ENCODE peak calls at places on chromosomes 7 and 10, in five cellular contexts. One of them, this sample, is unnamed.

GRCh38 chr10:50552308-50552707 is 71.4 kb downstream of the SGMS1 start:
- DNase-seq in testis: no peak
- DNase-seq in neuronal stem cell: no peak
- DNase-seq in endodermal cell: no peak
- DNase-seq in lung: no peak
- DNase-seq in this sample: no peak

GRCh38 chr10:132591166-132591971 is 53.8 kb downstream of the INPP5A start:
- DNase-seq in neuronal stem cell: no peak
- DNase-seq in testis: no peak
- DNase-seq in endodermal cell: peak; percentile 83
- DNase-seq in lung: no peak
- DNase-seq in this sample: peak; percentile 80

GRCh38 chr7:56040691-56041090 is 10.6 kb downstream of the PSPH start:
- DNase-seq in endodermal cell: no peak
- DNase-seq in testis: no peak
- DNase-seq in neuronal stem cell: no peak
- DNase-seq in lung: no peak
- DNase-seq in this sample: no peak

GRCh38 chr7:38027884-38028455 is 107.5 kb downstream of the EPDR1 start:
- DNase-seq in lung: no peak
- DNase-seq in testis: no peak
- DNase-seq in neuronal stem cell: no peak
- DNase-seq in endodermal cell: no peak
- DNase-seq in this sample: no peak

GRCh38 chr7:114922652-114923402 is 933 bp downstream of the MDFIC start:
- DNase-seq in neuronal stem cell: no peak
- DNase-seq in lung: peak; percentile 59
- DNase-seq in endodermal cell: peak; percentile 68
- DNase-seq in testis: peak; percentile 45
- DNase-seq in this sample: peak; percentile 32

GRCh38 chr7:48052748-48053147 is 17.4 kb downstream of the C7orf57 start:
- DNase-seq in lung: no peak
- DNase-seq in testis: no peak
- DNase-seq in neuronal stem cell: no peak
- DNase-seq in endodermal cell: no peak
- DNase-seq in this sample: no peak

GRCh38 chr10:49174261-49174925 is 13.8 kb downstream of the TMEM273 start:
- DNase-seq in testis: no peak
- DNase-seq in endodermal cell: no peak
- DNase-seq in lung: no peak
- DNase-seq in neuronal stem cell: no peak
- DNase-seq in this sample: no peak

GRCh38 chr10:34740321-34740720 is 74.8 kb downstream of the PARD3 start:
- DNase-seq in testis: no peak
- DNase-seq in lung: no peak
- DNase-seq in endodermal cell: no peak
- DNase-seq in neuronal stem cell: no peak
- DNase-seq in this sample: no peak

GRCh38 chr10:29618341-29619171 is 16.2 kb downstream of the SVIL start:
- DNase-seq in neuronal stem cell: no peak
- DNase-seq in endodermal cell: peak; percentile 70
- DNase-seq in lung: peak; percentile 74
- DNase-seq in testis: no peak
- DNase-seq in this sample: peak; percentile 42

GRCh38 chr10:588246-589165 is 101.0 kb downstream of the DIP2C start:
- DNase-seq in testis: no peak
- DNase-seq in neuronal stem cell: no peak
- DNase-seq in lung: no peak
- DNase-seq in endodermal cell: no peak
- DNase-seq in this sample: no peak

GRCh38 chr10:75043256-75044121 is 68.0 kb upstream of the SAMD8 start:
- DNase-seq in neuronal stem cell: no peak
- DNase-seq in lung: no peak
- DNase-seq in endodermal cell: peak; percentile 94
- DNase-seq in testis: peak; percentile 74
- DNase-seq in this sample: no peak

GRCh38 chr10:15540729-15541128 is 169.6 kb upstream of the FAM171A1 start:
- DNase-seq in lung: no peak
- DNase-seq in testis: no peak
- DNase-seq in endodermal cell: peak; percentile 70
- DNase-seq in neuronal stem cell: no peak
- DNase-seq in this sample: no peak

GRCh38 chr10:15545266-15545665 is 174.2 kb upstream of the FAM171A1 start:
- DNase-seq in testis: no peak
- DNase-seq in neuronal stem cell: no peak
- DNase-seq in endodermal cell: no peak
- DNase-seq in lung: no peak
- DNase-seq in this sample: no peak

GRCh38 chr10:15541376-15541775 is 170.3 kb upstream of the FAM171A1 start:
- DNase-seq in testis: no peak
- DNase-seq in lung: no peak
- DNase-seq in neuronal stem cell: no peak
- DNase-seq in endodermal cell: no peak
- DNase-seq in this sample: no peak

GRCh38 chr10:15543994-15544393 is 172.9 kb upstream of the FAM171A1 start:
- DNase-seq in testis: no peak
- DNase-seq in neuronal stem cell: no peak
- DNase-seq in lung: no peak
- DNase-seq in endodermal cell: no peak
- DNase-seq in this sample: no peak

DNA sequence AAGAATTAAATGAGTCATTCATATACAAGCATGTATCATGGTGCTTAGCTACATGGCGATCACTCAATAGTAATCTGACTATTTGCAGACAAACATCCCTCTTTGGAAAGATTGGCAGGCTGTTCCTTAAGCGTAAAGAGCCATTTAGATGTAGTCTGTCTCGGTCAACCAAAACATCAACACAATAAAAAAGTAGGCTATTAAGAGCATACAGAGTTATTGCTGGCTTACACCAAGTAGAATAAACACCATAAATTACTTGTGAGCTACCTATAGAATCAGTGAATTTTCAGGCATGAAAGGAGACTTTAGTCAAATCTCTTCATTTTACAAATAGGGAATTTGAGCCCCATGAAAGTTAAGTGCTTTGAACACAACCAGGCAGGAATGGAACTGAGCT is 171.7 kb upstream of the FAM171A1 start:
- DNase-seq in neuronal stem cell: no peak
- DNase-seq in lung: no peak
- DNase-seq in endodermal cell: no peak
- DNase-seq in testis: no peak
- DNase-seq in this sample: no peak
- H3K9me3 ChIP-seq in neuronal stem cell: no peaks in the 10 kb centered on the region
- H3K9me3 ChIP-seq in lung: peaks cover 9% of the 10 kb centered on the region
- H3K9me3 ChIP-seq in endodermal cell: peaks cover 4% of the 10 kb centered on the region
- H3K9me3 ChIP-seq in testis: no peaks in the 10 kb centered on the region
- H3K9me3 ChIP-seq in this sample: no peaks in the 10 kb centered on the region

DNA sequence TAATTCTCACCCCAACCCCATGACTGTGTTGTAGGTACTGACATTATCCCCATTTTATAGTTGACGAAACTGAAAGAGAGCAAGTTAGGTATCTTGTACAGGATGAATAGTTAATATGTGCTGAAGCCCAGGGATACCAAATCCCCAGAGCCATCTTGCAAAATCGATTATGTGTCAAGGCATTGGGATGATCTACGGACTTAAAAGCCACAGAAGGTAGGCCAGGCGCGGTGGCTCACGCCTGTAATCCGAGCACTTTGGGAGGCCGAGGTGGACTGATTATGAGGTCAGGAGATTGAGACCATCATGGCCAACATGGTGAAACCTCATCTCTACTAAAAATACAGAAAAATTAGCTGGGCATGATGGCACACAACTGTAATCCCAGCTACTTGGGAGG is 242.4 kb upstream of the RHOBTB1 start:
- DNase-seq in lung: no peak
- DNase-seq in neuronal stem cell: no peak
- DNase-seq in endodermal cell: no peak
- DNase-seq in testis: no peak
- DNase-seq in this sample: no peak
- H3K4me1 ChIP-seq in lung: no peaks in the 10 kb centered on the region
- H3K4me1 ChIP-seq in neuronal stem cell: no peaks in the 10 kb centered on the region
- H3K4me1 ChIP-seq in endodermal cell: no peaks in the 10 kb centered on the region
- H3K4me1 ChIP-seq in testis: no peaks in the 10 kb centered on the region
- H3K4me1 ChIP-seq in this sample: peaks cover 31% of the 10 kb centered on the region

GRCh38 chr10:114258274-114258840 is 19.3 kb downstream of the VWA2 start:
- DNase-seq in testis: no peak
- DNase-seq in endodermal cell: no peak
- DNase-seq in neuronal stem cell: no peak
- DNase-seq in lung: no peak
- DNase-seq in this sample: no peak
- H3K4me3 ChIP-seq in testis: no peak overlapping the region
- H3K4me3 ChIP-seq in endodermal cell: no peak overlapping the region
- H3K4me3 ChIP-seq in neuronal stem cell: no peak overlapping the region
- H3K4me3 ChIP-seq in lung: no peak overlapping the region
- H3K4me3 ChIP-seq in this sample: no peak overlapping the region

GRCh38 chr7:158023157-158023556 is 564.5 kb downstream of the PTPRN2 start:
- DNase-seq in testis: no peak
- DNase-seq in endodermal cell: peak; percentile 13
- DNase-seq in lung: no peak
- DNase-seq in neuronal stem cell: no peak
- DNase-seq in this sample: no peak

GRCh38 chr7:158022601-158023000 is 565.0 kb downstream of the PTPRN2 start:
- DNase-seq in testis: no peak
- DNase-seq in endodermal cell: peak; percentile 26
- DNase-seq in neuronal stem cell: no peak
- DNase-seq in lung: no peak
- DNase-seq in this sample: no peak

GRCh38 chr7:158024881-158025280 is 562.7 kb downstream of the PTPRN2 start:
- DNase-seq in neuronal stem cell: no peak
- DNase-seq in endodermal cell: peak; percentile 4
- DNase-seq in lung: no peak
- DNase-seq in testis: no peak
- DNase-seq in this sample: no peak

GRCh38 chr7:158024351-158024715 is 563.3 kb downstream of the PTPRN2 start:
- DNase-seq in endodermal cell: peak; percentile 21
- DNase-seq in neuronal stem cell: no peak
- DNase-seq in testis: no peak
- DNase-seq in lung: no peak
- DNase-seq in this sample: no peak

DNA sequence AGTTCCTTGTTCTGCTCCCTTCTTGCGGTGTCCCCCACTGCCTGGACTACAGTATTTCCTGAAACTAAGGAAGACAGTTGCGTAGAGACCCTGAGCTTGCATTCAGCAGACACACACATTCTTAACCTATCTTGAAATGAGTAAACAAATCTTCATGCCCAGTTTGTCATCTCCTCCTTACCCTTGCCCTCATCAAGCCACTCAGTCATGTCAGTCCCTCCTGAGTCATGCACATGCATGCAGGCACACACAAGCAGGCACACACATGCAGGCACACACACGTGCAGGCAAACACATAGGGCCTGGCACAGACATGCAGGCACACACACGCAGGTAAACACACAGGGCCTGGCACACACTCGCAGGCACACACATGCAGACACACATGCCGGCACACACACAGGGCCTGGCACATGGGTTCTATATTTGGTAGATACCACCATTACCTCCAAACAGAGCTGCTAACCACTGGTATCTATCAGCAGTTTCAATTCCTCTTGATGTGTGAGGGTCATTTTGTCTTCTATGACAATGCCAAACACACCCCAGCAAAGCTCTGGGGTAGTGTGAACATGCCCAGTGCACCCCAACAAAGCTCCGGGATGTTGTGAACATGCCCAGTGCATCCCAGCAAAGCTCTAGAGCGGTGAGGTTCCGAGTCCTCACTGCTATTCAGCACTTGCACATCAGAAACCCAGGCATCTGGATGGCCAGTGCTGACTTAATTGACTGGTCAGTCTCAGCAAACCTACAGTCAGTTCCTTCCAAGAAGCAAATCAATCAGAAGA is 563.9 kb downstream of the PTPRN2 start:
- DNase-seq in neuronal stem cell: no peak
- DNase-seq in lung: no peak
- DNase-seq in endodermal cell: peak; percentile 41
- DNase-seq in testis: no peak
- DNase-seq in this sample: no peak
- H3K9me3 ChIP-seq in neuronal stem cell: no peaks in the 10 kb centered on the region
- H3K9me3 ChIP-seq in lung: no peaks in the 10 kb centered on the region
- H3K9me3 ChIP-seq in endodermal cell: peaks cover 94% of the 10 kb centered on the region
- H3K9me3 ChIP-seq in testis: no peaks in the 10 kb centered on the region
- H3K9me3 ChIP-seq in this sample: no peaks in the 10 kb centered on the region

DNA sequence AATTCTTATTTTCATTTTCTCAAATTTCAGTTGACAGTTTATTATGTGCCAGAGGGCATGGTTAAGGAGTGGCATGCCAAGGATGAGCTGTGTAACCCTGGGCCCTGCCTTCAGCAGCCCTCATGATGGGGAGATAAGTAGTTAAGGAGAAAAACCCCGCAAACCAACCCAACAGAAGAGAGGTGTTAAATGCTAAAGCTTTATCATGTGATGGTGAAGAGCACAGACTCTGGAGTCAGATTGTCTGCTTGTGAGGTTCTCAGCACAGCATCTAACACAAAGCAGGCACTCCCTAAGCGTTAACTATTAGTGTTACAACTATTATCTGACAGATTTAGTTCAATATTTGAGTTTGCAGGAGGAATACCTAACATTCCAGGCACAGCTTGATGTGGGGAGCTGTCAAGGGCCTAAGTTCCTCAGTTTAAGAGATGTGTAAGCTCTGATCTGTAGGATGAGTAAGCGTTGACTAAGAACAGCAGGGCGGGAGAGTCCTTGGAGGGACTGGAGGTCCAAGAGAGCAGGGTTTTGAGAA is 29.6 kb downstream of the STAM start:
- DNase-seq in testis: no peak
- DNase-seq in endodermal cell: peak; percentile 89
- DNase-seq in neuronal stem cell: peak; percentile 35
- DNase-seq in lung: no peak
- DNase-seq in this sample: no peak
- H3K4me1 ChIP-seq in testis: peaks cover 10% of the 10 kb centered on the region
- H3K4me1 ChIP-seq in endodermal cell: peaks cover 27% of the 10 kb centered on the region
- H3K4me1 ChIP-seq in neuronal stem cell: peaks cover 2% of the 10 kb centered on the region
- H3K4me1 ChIP-seq in lung: peaks cover 3% of the 10 kb centered on the region
- H3K4me1 ChIP-seq in this sample: peaks cover 11% of the 10 kb centered on the region

DNA sequence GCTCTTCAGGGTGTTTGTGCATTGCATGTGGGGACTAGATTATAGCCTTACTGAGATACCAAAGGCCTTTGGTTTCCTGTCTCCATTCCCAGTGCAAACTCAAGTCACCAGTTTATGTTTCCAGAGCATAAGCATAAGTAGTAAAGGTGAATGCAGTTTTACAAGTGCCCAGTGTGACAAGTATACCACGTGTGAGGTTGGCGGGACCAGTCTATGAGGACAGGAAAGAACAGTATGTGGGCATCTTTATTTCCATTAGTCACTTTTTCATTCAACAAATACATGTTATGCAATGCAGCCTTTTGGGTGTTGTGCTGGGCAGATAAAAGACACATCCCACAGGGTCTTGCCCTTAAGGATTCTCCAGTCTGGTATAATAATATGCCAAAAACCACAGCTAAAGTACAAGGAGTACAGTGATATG is 146.5 kb downstream of the ARID5B start:
- DNase-seq in lung: no peak
- DNase-seq in testis: no peak
- DNase-seq in endodermal cell: no peak
- DNase-seq in neuronal stem cell: no peak
- DNase-seq in this sample: no peak
- H3K4me3 ChIP-seq in lung: no peak overlapping the region
- H3K4me3 ChIP-seq in testis: no peak overlapping the region
- H3K4me3 ChIP-seq in endodermal cell: no peak overlapping the region
- H3K4me3 ChIP-seq in neuronal stem cell: no peak overlapping the region
- H3K4me3 ChIP-seq in this sample: no peak overlapping the region